ENCODE peak calls at places on chromosome 5, in seven cellular contexts. One of them, this sample, is unnamed.
A peak's percentile ranks its signal among the peaks of the same experiment; 100 is the strongest.

GRCh38 chr5:30092548-30092947 is 1100.9 kb upstream of the CDH6 start:
- DNase-seq in GM12891: no peak
- DNase-seq in endothelial cell of umbilical vein: no peak
- DNase-seq in A549: no peak
- DNase-seq in K562: no peak
- DNase-seq in stomach: no peak
- DNase-seq in IMR-90: no peak
- DNase-seq in this sample: no peak

GRCh38 chr5:138230981-138231589 is 18.0 kb upstream of the CDC23 start:
- DNase-seq in GM12891: no peak
- DNase-seq in endothelial cell of umbilical vein: peak; percentile 44
- DNase-seq in A549: peak; percentile 57
- DNase-seq in K562: no peak
- DNase-seq in stomach: peak; percentile 50
- DNase-seq in IMR-90: no peak
- DNase-seq in this sample: no peak

GRCh38 chr5:137341831-137342230 is 157.3 kb downstream of the SPOCK1 start:
- DNase-seq in GM12891: no peak
- DNase-seq in endothelial cell of umbilical vein: peak; percentile 25
- DNase-seq in A549: no peak
- DNase-seq in K562: no peak
- DNase-seq in stomach: no peak
- DNase-seq in IMR-90: no peak
- DNase-seq in this sample: no peak

GRCh38 chr5:172411423-172412111 is 42.8 kb downstream of the SH3PXD2B start:
- DNase-seq in GM12891: no peak
- DNase-seq in endothelial cell of umbilical vein: no peak
- DNase-seq in A549: no peak
- DNase-seq in K562: no peak
- DNase-seq in stomach: no peak
- DNase-seq in IMR-90: peak; percentile 48
- DNase-seq in this sample: no peak

GRCh38 chr5:14504816-14505215 is 76.8 kb upstream of the OTULINL start:
- DNase-seq in GM12891: no peak
- DNase-seq in endothelial cell of umbilical vein: no peak
- DNase-seq in A549: no peak
- DNase-seq in K562: no peak
- DNase-seq in stomach: no peak
- DNase-seq in IMR-90: no peak
- DNase-seq in this sample: no peak

GRCh38 chr5:147576646-147577535 is 67.0 kb upstream of the DPYSL3 start:
- DNase-seq in GM12891: no peak
- DNase-seq in endothelial cell of umbilical vein: peak; percentile 45
- DNase-seq in A549: peak; percentile 40
- DNase-seq in K562: peak; percentile 36
- DNase-seq in stomach: peak; percentile 54
- DNase-seq in IMR-90: peak; percentile 29
- DNase-seq in this sample: peak; percentile 41

GRCh38 chr5:62593331-62593730 is 14.7 kb downstream of the LRRC70 start:
- DNase-seq in GM12891: no peak
- DNase-seq in endothelial cell of umbilical vein: peak; percentile 44
- DNase-seq in A549: peak; percentile 11
- DNase-seq in K562: no peak
- DNase-seq in stomach: no peak
- DNase-seq in IMR-90: peak; percentile 52
- DNase-seq in this sample: peak; percentile 35

GRCh38 chr5:118990582-118990981 is 2.2 kb upstream of the DTWD2 start:
- DNase-seq in GM12891: no peak
- DNase-seq in endothelial cell of umbilical vein: no peak
- DNase-seq in A549: no peak
- DNase-seq in K562: no peak
- DNase-seq in stomach: no peak
- DNase-seq in IMR-90: no peak
- DNase-seq in this sample: no peak

GRCh38 chr5:643811-644271 is 31.7 kb downstream of the CEP72 start:
- DNase-seq in GM12891: peak; percentile 66
- DNase-seq in endothelial cell of umbilical vein: no peak
- DNase-seq in A549: no peak
- DNase-seq in K562: no peak
- DNase-seq in stomach: no peak
- DNase-seq in IMR-90: no peak
- DNase-seq in this sample: no peak

GRCh38 chr5:181217111-181217804 is 5.8 kb upstream of the TRIM41 start:
- DNase-seq in GM12891: no peak
- DNase-seq in endothelial cell of umbilical vein: peak; percentile 47
- DNase-seq in A549: peak; percentile 88
- DNase-seq in K562: peak; percentile 44
- DNase-seq in stomach: peak; percentile 41
- DNase-seq in IMR-90: peak; percentile 55
- DNase-seq in this sample: no peak

GRCh38 chr5:57416246-57416996 is 66.2 kb downstream of the ACTBL2 start:
- DNase-seq in GM12891: no peak
- DNase-seq in endothelial cell of umbilical vein: no peak
- DNase-seq in A549: no peak
- DNase-seq in K562: no peak
- DNase-seq in stomach: no peak
- DNase-seq in IMR-90: peak; percentile 85
- DNase-seq in this sample: no peak

GRCh38 chr5:58972301-58972700 is 389.4 kb downstream of the RAB3C start:
- DNase-seq in GM12891: no peak
- DNase-seq in endothelial cell of umbilical vein: no peak
- DNase-seq in A549: no peak
- DNase-seq in K562: no peak
- DNase-seq in stomach: no peak
- DNase-seq in IMR-90: peak; percentile 3
- DNase-seq in this sample: no peak

GRCh38 chr5:140634103-140634502 is 1.1 kb upstream of the CD14 start:
- DNase-seq in GM12891: no peak
- DNase-seq in endothelial cell of umbilical vein: no peak
- DNase-seq in A549: no peak
- DNase-seq in K562: no peak
- DNase-seq in stomach: no peak
- DNase-seq in IMR-90: no peak
- DNase-seq in this sample: no peak

GRCh38 chr5:111555760-111556159 is 43.4 kb upstream of the STARD4 start:
- DNase-seq in GM12891: no peak
- DNase-seq in endothelial cell of umbilical vein: no peak
- DNase-seq in A549: no peak
- DNase-seq in K562: no peak
- DNase-seq in stomach: no peak
- DNase-seq in IMR-90: no peak
- DNase-seq in this sample: no peak

GRCh38 chr5:111562566-111562965 is 50.2 kb upstream of the STARD4 start:
- DNase-seq in GM12891: no peak
- DNase-seq in endothelial cell of umbilical vein: peak; percentile 88
- DNase-seq in A549: no peak
- DNase-seq in K562: no peak
- DNase-seq in stomach: no peak
- DNase-seq in IMR-90: no peak
- DNase-seq in this sample: no peak

GRCh38 chr5:111563041-111563822 is 50.9 kb upstream of the STARD4 start:
- DNase-seq in GM12891: no peak
- DNase-seq in endothelial cell of umbilical vein: peak; percentile 100
- DNase-seq in A549: no peak
- DNase-seq in K562: no peak
- DNase-seq in stomach: no peak
- DNase-seq in IMR-90: peak; percentile 90
- DNase-seq in this sample: no peak

GRCh38 chr5:111556504-111556903 is 44.2 kb upstream of the STARD4 start:
- DNase-seq in GM12891: no peak
- DNase-seq in endothelial cell of umbilical vein: peak; percentile 46
- DNase-seq in A549: no peak
- DNase-seq in K562: no peak
- DNase-seq in stomach: no peak
- DNase-seq in IMR-90: no peak
- DNase-seq in this sample: no peak

GRCh38 chr5:111559680-111560079 is 47.3 kb upstream of the STARD4 start:
- DNase-seq in GM12891: no peak
- DNase-seq in endothelial cell of umbilical vein: no peak
- DNase-seq in A549: no peak
- DNase-seq in K562: no peak
- DNase-seq in stomach: no peak
- DNase-seq in IMR-90: no peak
- DNase-seq in this sample: no peak
- TF ChIP-seq POLR2A in GM12891: no peak
- TF ChIP-seq POLR2A in endothelial cell of umbilical vein: no peak
- TF ChIP-seq POLR2A in A549: no peak
- TF ChIP-seq POLR2A in K562: no peak
- TF ChIP-seq POLR2A in stomach: no peak
- TF ChIP-seq POLR2A in IMR-90: no peak
- TF ChIP-seq POLR2A in this sample: no peak

DNA sequence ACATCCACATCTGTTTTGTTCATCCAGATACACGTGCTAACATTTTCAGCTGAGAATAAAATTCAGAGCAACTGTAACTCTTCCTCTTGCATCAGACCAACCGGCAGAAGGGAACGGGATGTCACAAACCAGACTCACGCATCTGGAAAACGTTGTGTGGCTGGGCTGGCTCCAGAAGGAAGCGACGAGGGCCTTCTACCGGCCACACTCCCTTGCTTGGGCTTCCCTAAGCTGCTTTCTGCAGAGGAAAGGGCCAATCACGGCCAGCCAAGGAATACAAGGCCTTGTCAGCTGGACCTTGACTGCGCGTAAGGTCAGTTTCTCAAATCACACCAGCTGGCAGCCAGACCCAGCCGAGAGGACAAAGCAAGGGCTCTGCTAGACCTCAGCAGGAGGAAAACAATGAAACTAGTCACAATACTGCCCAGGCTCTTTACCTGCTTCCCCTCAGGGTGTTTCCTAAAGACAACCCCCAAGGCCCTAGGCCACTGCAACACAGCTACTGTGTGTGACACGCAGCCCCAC is 106.1 kb downstream of the THBS4 start:
- DNase-seq in GM12891: no peak
- DNase-seq in endothelial cell of umbilical vein: peak; percentile 44
- DNase-seq in A549: no peak
- DNase-seq in K562: no peak
- DNase-seq in stomach: peak; percentile 42
- DNase-seq in IMR-90: peak; percentile 15
- DNase-seq in this sample: no peak
- TF ChIP-seq POLR2A in GM12891: no peak
- TF ChIP-seq POLR2A in endothelial cell of umbilical vein: no peak
- TF ChIP-seq POLR2A in A549: no peak
- TF ChIP-seq POLR2A in K562: no peak
- TF ChIP-seq POLR2A in stomach: no peak
- TF ChIP-seq POLR2A in IMR-90: no peak
- TF ChIP-seq POLR2A in this sample: no peak

GRCh38 chr5:120464627-120465280 is 654 bp downstream of the PRR16 start:
- DNase-seq in GM12891: no peak
- DNase-seq in endothelial cell of umbilical vein: peak; percentile 25
- DNase-seq in A549: no peak
- DNase-seq in K562: no peak
- DNase-seq in stomach: peak; percentile 25
- DNase-seq in IMR-90: peak; percentile 64
- DNase-seq in this sample: peak; percentile 33
- TF ChIP-seq POLR2A in GM12891: no peak
- TF ChIP-seq POLR2A in endothelial cell of umbilical vein: no peak
- TF ChIP-seq POLR2A in A549: no peak
- TF ChIP-seq POLR2A in K562: no peak
- TF ChIP-seq POLR2A in stomach: no peak
- TF ChIP-seq POLR2A in IMR-90: peak; percentile 6
- TF ChIP-seq POLR2A in this sample: no peak

DNA sequence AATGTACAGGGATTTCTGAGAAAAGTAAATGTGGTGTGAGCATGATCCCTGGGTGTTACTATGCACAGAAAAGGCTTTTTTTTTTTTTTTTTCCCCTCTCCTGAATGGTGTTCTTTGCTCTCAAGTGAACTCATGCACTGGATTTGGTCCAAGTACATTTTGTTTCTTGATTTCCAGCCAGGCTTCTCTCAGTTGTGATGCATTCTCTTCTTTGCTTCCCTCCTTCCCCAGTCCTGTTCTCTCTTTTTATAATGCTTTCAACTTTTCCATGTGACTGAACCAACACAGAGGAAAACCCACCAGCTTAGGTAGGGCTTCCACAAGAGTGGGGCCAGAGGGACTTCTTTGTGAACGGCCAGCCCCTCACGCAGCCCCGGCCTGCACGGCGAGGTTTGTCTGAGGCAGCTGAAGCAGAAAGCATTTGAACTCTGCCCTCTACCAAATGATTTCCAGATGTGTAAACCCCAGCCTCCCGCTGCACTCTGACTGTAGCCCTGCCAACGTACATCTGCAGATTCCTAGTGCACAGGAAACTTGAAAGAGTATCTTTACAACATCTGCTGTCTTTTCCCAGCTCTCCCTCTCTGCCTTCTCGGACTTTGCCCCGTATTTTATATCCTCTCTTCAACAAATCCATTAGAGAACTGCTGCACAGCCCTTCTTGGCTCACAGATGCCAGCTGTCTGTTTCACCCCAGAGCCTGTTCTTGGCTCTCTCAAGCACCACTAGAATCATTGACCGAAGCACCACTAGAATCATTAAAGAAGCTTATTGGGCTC is 71.8 kb upstream of the CD180 start:
- DNase-seq in GM12891: no peak
- DNase-seq in endothelial cell of umbilical vein: peak; percentile 84
- DNase-seq in A549: peak; percentile 75
- DNase-seq in K562: no peak
- DNase-seq in stomach: peak; percentile 69
- DNase-seq in IMR-90: peak; percentile 95
- DNase-seq in this sample: no peak
- TF ChIP-seq POLR2A in GM12891: no peak
- TF ChIP-seq POLR2A in endothelial cell of umbilical vein: no peak
- TF ChIP-seq POLR2A in A549: no peak
- TF ChIP-seq POLR2A in K562: no peak
- TF ChIP-seq POLR2A in stomach: no peak
- TF ChIP-seq POLR2A in IMR-90: no peak
- TF ChIP-seq POLR2A in this sample: no peak

This sample was measured in erythroblast.